ENCODE peak calls at places on chromosome 1, in ten cellular contexts. P, C, R, G, F, S, V, L, E and I are unnamed samples.

GRCh38 chr1:18682375-18682774 is 51.7 kb downstream of the PAX7 start:
- DNase-seq in P (no peak), C (no peak), R (no peak), G (no peak), F (no peak), S (no peak), V (no peak), L (no peak), E (no peak), I (no peak)

GRCh38 chr1:101203812-101204540 is 32.8 kb upstream of the S1PR1 start:
- DNase-seq in P (peak), C (no peak), R (no peak), G (peak), F (peak), S (no peak), V (no peak), L (no peak), E (peak), I (peak)

GRCh38 chr1:24254783-24255182 is 64.4 kb upstream of the GRHL3 start:
- DNase-seq in P (no peak), C (no peak), R (no peak), G (no peak), F (no peak), S (no peak), V (no peak), L (no peak), E (no peak), I (no peak)

GRCh38 chr1:46670134-46670533 is 1.5 kb upstream of the TEX38 start:
- DNase-seq in P (no peak), C (no peak), R (no peak), G (no peak), F (no peak), S (no peak), V (no peak), L (no peak), E (no peak), I (no peak)

GRCh38 chr1:243542726-243543415 is 287.0 kb downstream of the SDCCAG8 start:
- DNase-seq in P (no peak), C (no peak), R (no peak), G (no peak), F (no peak), S (no peak), V (no peak), L (no peak), E (no peak), I (no peak)

GRCh38 chr1:43300661-43301094 is at the start of gene TIE1:
- DNase-seq in P (no peak), C (no peak), R (no peak), G (no peak), F (no peak), S (no peak), V (no peak), L (no peak), E (no peak), I (no peak)

GRCh38 chr1:203402609-203403337 is 51.9 kb upstream of the FMOD start:
- DNase-seq in P (no peak), C (no peak), R (no peak), G (no peak), F (peak), S (no peak), V (no peak), L (peak), E (peak), I (no peak)

GRCh38 chr1:22332795-22333499 is 118.7 kb upstream of the ZBTB40 start:
- DNase-seq in P (no peak), C (no peak), R (no peak), G (no peak), F (peak), S (no peak), V (peak), L (no peak), E (peak), I (no peak)

GRCh38 chr1:29671446-29671845 is 435.1 kb downstream of the PTPRU start:
- DNase-seq in P (no peak), C (no peak), R (no peak), G (no peak), F (no peak), S (no peak), V (no peak), L (no peak), E (no peak), I (no peak)

GRCh38 chr1:7752512-7753417 is 18.3 kb upstream of the VAMP3 start:
- DNase-seq in P (peak), C (no peak), R (peak), G (peak), F (peak), S (peak), V (peak), L (no peak), E (peak), I (peak)

GRCh38 chr1:3373175-3373574 is 81.3 kb upstream of the ARHGEF16 start:
- DNase-seq in P (no peak), C (no peak), R (no peak), G (no peak), F (no peak), S (no peak), V (no peak), L (no peak), E (no peak), I (no peak)

GRCh38 chr1:74969566-74970135 is 164.5 kb upstream of the LHX8 start:
- DNase-seq in P (no peak), C (no peak), R (no peak), G (no peak), F (no peak), S (no peak), V (no peak), L (no peak), E (no peak), I (no peak)

GRCh38 chr1:162899422-162900168 is 38.6 kb upstream of the CCDC190 start:
- DNase-seq in P (no peak), C (no peak), R (no peak), G (no peak), F (peak), S (no peak), V (no peak), L (peak), E (peak), I (no peak)